ENCODE peak calls at places on chromosome 6, in five cellular contexts. A is ureter; M is cerebellar cortex; J is stimulated activated CD8-positive, alpha-beta memory T cell treated with anti-CD3 and anti-CD28 coated beads, Interleukin-12 subunit alpha, Interleukin-12 subunit beta, amount 100 ng/mL, for 1 hour; X is mucosa of gallbladder. L is an unnamed sample.

GRCh38 chr6:37289931-37290330 is 32.0 kb upstream of the TMEM217 start:
- DNase-seq in A (no peak), J (no peak), M (no peak), X (no peak), L (no peak)

GRCh38 chr6:52284131-52284459 is 447 bp downstream of the MCM3 start:
- DNase-seq in A (no peak), M (peak), X (peak), J (no peak), L (peak)

GRCh38 chr6:6003334-6004146 is 3.2 kb downstream of the NRN1 start:
- DNase-seq in M (peak), A (no peak), X (no peak), J (no peak), L (no peak)

GRCh38 chr6:18327621-18328548 is 59.3 kb upstream of the RNF144B start:
- DNase-seq in M (no peak), X (no peak), A (no peak), J (no peak), L (no peak)

GRCh38 chr6:54846857-54847721 is 518 bp downstream of the FAM83B start:
- DNase-seq in A (peak), X (no peak), M (no peak), J (no peak), L (no peak)

GRCh38 chr6:72911463-72912153 is 289.7 kb downstream of the KCNQ5 start:
- DNase-seq in J (no peak), M (no peak), A (no peak), X (no peak), L (no peak)

GRCh38 chr6:89999995-90000825 is 105.9 kb downstream of the GJA10 start:
- DNase-seq in X (no peak), J (no peak), M (no peak), A (no peak), L (no peak)

GRCh38 chr6:40996591-40997247 is 42.3 kb downstream of the UNC5CL start:
- DNase-seq in X (no peak), J (no peak), M (no peak), A (no peak), L (no peak)

GRCh38 chr6:168035661-168036616 is 38.5 kb downstream of the KIF25 start:
- DNase-seq in A (peak), J (no peak), M (no peak), X (no peak), L (no peak)

GRCh38 chr6:52362443-52363221 is 681 bp downstream of the PAQR8 start:
- DNase-seq in A (peak), J (peak), M (peak), X (peak), L (peak)

GRCh38 chr6:141437685-141438084 is 695.0 kb upstream of the GJE1 start:
- DNase-seq in A (no peak), M (no peak), J (no peak), X (no peak), L (no peak)

GRCh38 chr6:157370755-157371154 is 10.2 kb upstream of the ZDHHC14 start:
- DNase-seq in X (no peak), J (no peak), A (no peak), M (no peak), L (no peak)

GRCh38 chr6:52106994-52107393 is 19.6 kb upstream of the PKHD1 start:
- DNase-seq in M (no peak), J (no peak), A (no peak), X (peak), L (no peak)

GRCh38 chr6:84263557-84263956 is 36.1 kb upstream of the CEP162 start:
- DNase-seq in X (no peak), A (no peak), J (no peak), M (no peak), L (no peak)

GRCh38 chr6:166277892-166278578 is 30.2 kb downstream of the PRR18 start:
- DNase-seq in X (no peak), A (no peak), J (no peak), M (no peak), L (no peak)

GRCh38 chr6:7640607-7641577 is 50.9 kb downstream of the SNRNP48 start:
- DNase-seq in X (peak), M (no peak), J (no peak), A (no peak), L (no peak)

GRCh38 chr6:51865176-51865575 is 222.2 kb downstream of the PKHD1 start:
- DNase-seq in A (no peak), M (no peak), J (no peak), X (no peak), L (no peak)

GRCh38 chr6:83707829-83708545 is 914 bp downstream of the SNAP91 start:
- DNase-seq in M (peak), X (no peak), A (no peak), J (no peak), L (no peak)

GRCh38 chr6:91447530-91447929 is 860.7 kb upstream of the MAP3K7 start:
- DNase-seq in J (no peak), A (no peak), X (no peak), M (no peak), L (no peak)

GRCh38 chr6:126600258-126600916 is 260.5 kb downstream of the CENPW start:
- DNase-seq in J (no peak), X (no peak), M (no peak), A (no peak), L (no peak)

GRCh38 chr6:165301372-165302246 is 7.8 kb downstream of the C6orf118 start:
- DNase-seq in J (no peak), X (no peak), M (no peak), A (no peak), L (no peak)

GRCh38 chr6:129485746-129486145 is 224.2 kb downstream of the ARHGAP18 start:
- DNase-seq in A (no peak), M (no peak), X (no peak), J (no peak), L (no peak)

GRCh38 chr6:53805725-53806124 is 10.9 kb downstream of the LRRC1 start:
- DNase-seq in A (no peak), X (no peak), J (no peak), M (no peak), L (no peak)

GRCh38 chr6:96675617-96676016 is 112.7 kb downstream of the FHL5 start:
- DNase-seq in J (no peak), A (no peak), X (no peak), M (peak), L (no peak)

GRCh38 chr6:159565181-159565580 is 127.9 kb downstream of the SOD2 start:
- DNase-seq in A (no peak), M (no peak), X (no peak), J (no peak), L (no peak)

GRCh38 chr6:33075568-33076405 is at the start of gene HLA-DPB1:
- DNase-seq in M (peak), A (no peak), X (peak), J (no peak), L (no peak)

GRCh38 chr6:113694278-113695077 is 162.7 kb upstream of the MARCKS start:
- DNase-seq in M (no peak), J (no peak), X (no peak), A (no peak), L (no peak)

GRCh38 chr6:169370054-169370453 is 116.4 kb upstream of the THBS2 start:
- DNase-seq in M (no peak), J (no peak), X (no peak), A (no peak), L (no peak)

GRCh38 chr6:150310539-150310938 is 58.3 kb upstream of the IYD start:
- DNase-seq in J (no peak), A (no peak), M (no peak), X (no peak), L (no peak)

GRCh38 chr6:114785235-114786127 is 442.7 kb upstream of the HS3ST5 start:
- DNase-seq in M (no peak), A (no peak), J (no peak), X (no peak), L (no peak)

GRCh38 chr6:33492093-33492492 is 37.7 kb downstream of the ZBTB9 start:
- DNase-seq in A (no peak), J (no peak), M (peak), X (no peak), L (no peak)

GRCh38 chr6:34671801-34672656 is 24.5 kb downstream of the ILRUN start:
- DNase-seq in J (peak), X (no peak), A (no peak), M (no peak), L (no peak)

GRCh38 chr6:157585274-157586087 is 204.5 kb downstream of the ZDHHC14 start:
- DNase-seq in M (no peak), J (no peak), A (no peak), X (no peak), L (no peak)

GRCh38 chr6:16474834-16475781 is 236.7 kb downstream of the GMPR start:
- DNase-seq in J (no peak), X (no peak), M (no peak), A (no peak), L (no peak)

GRCh38 chr6:7974932-7975763 is 64.6 kb upstream of the TXNDC5 start:
- DNase-seq in J (no peak), A (peak), M (peak), X (peak), L (peak)

GRCh38 chr6:6884193-6884627 is 223.6 kb upstream of the RREB1 start:
- DNase-seq in J (no peak), X (no peak), M (no peak), A (no peak), L (no peak)

GRCh38 chr6:157607317-157608109 is 215.5 kb upstream of the SNX9 start:
- DNase-seq in J (no peak), X (no peak), M (no peak), A (no peak), L (no peak)

GRCh38 chr6:79079425-79080130 is 1.5 kb upstream of the PHIP start:
- DNase-seq in J (no peak), X (no peak), M (peak), A (no peak), L (no peak)